ENCODE peak calls at places on chromosomes 7 and 10, in seven cellular contexts. One of them, this sample, is unnamed.

GRCh38 chr7:44307301-44307900 is 18.0 kb downstream of the CAMK2B start:
- DNase-seq in GM12865: peak
- DNase-seq in epithelial cell of proximal tubule: peak
- DNase-seq in dorsolateral prefrontal cortex: no peak
- DNase-seq in cardiac fibroblast: peak
- DNase-seq in PC-3: peak
- DNase-seq in IMR-90: peak
- DNase-seq in this sample: peak

GRCh38 chr7:119482209-119482608 is 790.8 kb upstream of the KCND2 start:
- DNase-seq in cardiac fibroblast: peak
- DNase-seq in GM12865: peak
- DNase-seq in IMR-90: no peak
- DNase-seq in PC-3: peak
- DNase-seq in dorsolateral prefrontal cortex: no peak
- DNase-seq in epithelial cell of proximal tubule: no peak
- DNase-seq in this sample: no peak

GRCh38 chr10:127303105-127303504 is 106.7 kb upstream of the INSYN2A start:
- DNase-seq in dorsolateral prefrontal cortex: no peak
- DNase-seq in IMR-90: no peak
- DNase-seq in cardiac fibroblast: no peak
- DNase-seq in GM12865: no peak
- DNase-seq in epithelial cell of proximal tubule: no peak
- DNase-seq in PC-3: peak
- DNase-seq in this sample: no peak

GRCh38 chr7:9453521-9453920 is 1020.1 kb downstream of the NXPH1 start:
- DNase-seq in epithelial cell of proximal tubule: no peak
- DNase-seq in cardiac fibroblast: no peak
- DNase-seq in PC-3: no peak
- DNase-seq in IMR-90: no peak
- DNase-seq in GM12865: no peak
- DNase-seq in dorsolateral prefrontal cortex: no peak
- DNase-seq in this sample: no peak

GRCh38 chr7:129855234-129855673 is 97.5 kb downstream of the UBE2H start:
- DNase-seq in epithelial cell of proximal tubule: no peak
- DNase-seq in dorsolateral prefrontal cortex: no peak
- DNase-seq in IMR-90: peak
- DNase-seq in cardiac fibroblast: peak
- DNase-seq in PC-3: peak
- DNase-seq in GM12865: no peak
- DNase-seq in this sample: no peak

GRCh38 chr10:50992972-50993766 is 81.1 kb upstream of the PRKG1 start:
- DNase-seq in epithelial cell of proximal tubule: no peak
- DNase-seq in IMR-90: peak
- DNase-seq in PC-3: peak
- DNase-seq in GM12865: no peak
- DNase-seq in cardiac fibroblast: peak
- DNase-seq in dorsolateral prefrontal cortex: no peak
- DNase-seq in this sample: no peak

GRCh38 chr10:15485684-15486316 is 114.7 kb upstream of the FAM171A1 start:
- DNase-seq in epithelial cell of proximal tubule: no peak
- DNase-seq in GM12865: no peak
- DNase-seq in dorsolateral prefrontal cortex: no peak
- DNase-seq in IMR-90: no peak
- DNase-seq in PC-3: no peak
- DNase-seq in cardiac fibroblast: peak
- DNase-seq in this sample: no peak

GRCh38 chr10:83164134-83164533 is 975.2 kb upstream of the GHITM start:
- DNase-seq in GM12865: no peak
- DNase-seq in PC-3: no peak
- DNase-seq in IMR-90: no peak
- DNase-seq in cardiac fibroblast: no peak
- DNase-seq in epithelial cell of proximal tubule: no peak
- DNase-seq in dorsolateral prefrontal cortex: no peak
- DNase-seq in this sample: no peak

GRCh38 chr10:7258948-7259523 is 151.8 kb downstream of the SFMBT2 start:
- DNase-seq in cardiac fibroblast: no peak
- DNase-seq in GM12865: peak
- DNase-seq in IMR-90: no peak
- DNase-seq in PC-3: no peak
- DNase-seq in dorsolateral prefrontal cortex: no peak
- DNase-seq in epithelial cell of proximal tubule: no peak
- DNase-seq in this sample: no peak

GRCh38 chr10:18713077-18713476 is 53.8 kb downstream of the ARL5B start:
- DNase-seq in GM12865: no peak
- DNase-seq in cardiac fibroblast: peak
- DNase-seq in IMR-90: peak
- DNase-seq in epithelial cell of proximal tubule: peak
- DNase-seq in PC-3: peak
- DNase-seq in dorsolateral prefrontal cortex: no peak
- DNase-seq in this sample: peak

GRCh38 chr10:784377-784758 is 94.9 kb upstream of the DIP2C start:
- DNase-seq in dorsolateral prefrontal cortex: no peak
- DNase-seq in PC-3: no peak
- DNase-seq in GM12865: no peak
- DNase-seq in epithelial cell of proximal tubule: no peak
- DNase-seq in IMR-90: no peak
- DNase-seq in cardiac fibroblast: no peak
- DNase-seq in this sample: no peak

GRCh38 chr7:50314778-50315177 is 10.3 kb downstream of the IKZF1 start:
- DNase-seq in cardiac fibroblast: no peak
- DNase-seq in GM12865: no peak
- DNase-seq in dorsolateral prefrontal cortex: no peak
- DNase-seq in IMR-90: no peak
- DNase-seq in PC-3: no peak
- DNase-seq in epithelial cell of proximal tubule: no peak
- DNase-seq in this sample: no peak

GRCh38 chr7:114426824-114427223 is 12.2 kb downstream of the FOXP2 start:
- DNase-seq in cardiac fibroblast: peak
- DNase-seq in dorsolateral prefrontal cortex: no peak
- DNase-seq in GM12865: peak
- DNase-seq in PC-3: peak
- DNase-seq in epithelial cell of proximal tubule: no peak
- DNase-seq in IMR-90: peak
- DNase-seq in this sample: no peak

GRCh38 chr10:13587367-13587766 is 602 bp downstream of the PRPF18 start:
- DNase-seq in epithelial cell of proximal tubule: no peak
- DNase-seq in dorsolateral prefrontal cortex: no peak
- DNase-seq in PC-3: no peak
- DNase-seq in GM12865: peak
- DNase-seq in cardiac fibroblast: peak
- DNase-seq in IMR-90: no peak
- DNase-seq in this sample: no peak

GRCh38 chr10:8556321-8556720 is 501.8 kb downstream of the GATA3 start:
- DNase-seq in PC-3: no peak
- DNase-seq in cardiac fibroblast: no peak
- DNase-seq in epithelial cell of proximal tubule: no peak
- DNase-seq in dorsolateral prefrontal cortex: no peak
- DNase-seq in GM12865: no peak
- DNase-seq in IMR-90: no peak
- DNase-seq in this sample: no peak

GRCh38 chr10:34150103-34150502 is 665.0 kb downstream of the PARD3 start:
- DNase-seq in dorsolateral prefrontal cortex: no peak
- DNase-seq in cardiac fibroblast: no peak
- DNase-seq in IMR-90: no peak
- DNase-seq in epithelial cell of proximal tubule: no peak
- DNase-seq in PC-3: no peak
- DNase-seq in GM12865: no peak
- DNase-seq in this sample: no peak

GRCh38 chr10:86670876-86671275 is 2.6 kb downstream of the LDB3 start:
- DNase-seq in PC-3: no peak
- DNase-seq in GM12865: no peak
- DNase-seq in cardiac fibroblast: no peak
- DNase-seq in IMR-90: no peak
- DNase-seq in epithelial cell of proximal tubule: no peak
- DNase-seq in dorsolateral prefrontal cortex: no peak
- DNase-seq in this sample: no peak
- H3K4me3 ChIP-seq in PC-3: no peak
- H3K4me3 ChIP-seq in GM12865: no peak
- H3K4me3 ChIP-seq in cardiac fibroblast: no peak
- H3K4me3 ChIP-seq in IMR-90: no peak
- H3K4me3 ChIP-seq in epithelial cell of proximal tubule: no peak
- H3K4me3 ChIP-seq in dorsolateral prefrontal cortex: peak
- H3K4me3 ChIP-seq in this sample: no peak

DNA sequence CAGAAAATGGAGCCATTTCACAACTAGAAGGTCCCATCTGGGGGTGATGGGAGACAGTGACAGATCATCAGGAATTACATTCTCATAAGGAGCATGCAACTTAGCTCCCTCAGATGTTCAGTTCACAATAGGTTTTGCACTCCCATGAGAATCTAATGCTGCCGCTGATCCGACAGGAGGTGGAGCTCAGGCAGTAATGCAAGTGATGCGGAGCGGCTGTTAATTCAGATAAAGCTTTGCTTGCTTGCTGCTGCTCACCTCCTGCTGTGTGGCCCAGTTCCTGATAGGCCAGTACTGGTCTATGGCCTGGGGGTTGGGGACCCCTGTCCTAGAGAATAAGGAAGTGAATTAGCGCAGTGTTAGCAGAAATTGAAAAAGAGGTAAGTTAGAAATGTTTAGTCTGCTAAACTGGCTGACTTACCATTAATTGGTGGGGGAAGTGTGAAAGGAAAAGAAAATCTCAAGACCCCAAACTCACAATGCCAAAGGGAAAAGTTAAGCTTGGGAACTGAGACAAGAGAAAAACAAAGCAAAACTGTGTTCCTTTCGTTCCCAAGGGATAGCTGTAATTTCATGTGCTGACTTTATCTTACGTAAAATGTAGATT is 76.4 kb downstream of the LYZL2 start:
- DNase-seq in dorsolateral prefrontal cortex: no peak
- DNase-seq in cardiac fibroblast: peak
- DNase-seq in IMR-90: no peak
- DNase-seq in GM12865: no peak
- DNase-seq in PC-3: no peak
- DNase-seq in epithelial cell of proximal tubule: no peak
- DNase-seq in this sample: no peak
- H3K4me3 ChIP-seq in dorsolateral prefrontal cortex: no peak
- H3K4me3 ChIP-seq in cardiac fibroblast: no peak
- H3K4me3 ChIP-seq in IMR-90: no peak
- H3K4me3 ChIP-seq in GM12865: no peak
- H3K4me3 ChIP-seq in PC-3: no peak
- H3K4me3 ChIP-seq in epithelial cell of proximal tubule: no peak
- H3K4me3 ChIP-seq in this sample: no peak

GRCh38 chr10:11823122-11823988 is at the start of gene PROSER2:
- DNase-seq in cardiac fibroblast: peak
- DNase-seq in GM12865: peak
- DNase-seq in IMR-90: peak
- DNase-seq in PC-3: peak
- DNase-seq in epithelial cell of proximal tubule: no peak
- DNase-seq in dorsolateral prefrontal cortex: no peak
- DNase-seq in this sample: no peak
- H3K4me3 ChIP-seq in cardiac fibroblast: peak
- H3K4me3 ChIP-seq in GM12865: peak
- H3K4me3 ChIP-seq in IMR-90: peak
- H3K4me3 ChIP-seq in PC-3: peak
- H3K4me3 ChIP-seq in epithelial cell of proximal tubule: peak
- H3K4me3 ChIP-seq in dorsolateral prefrontal cortex: peak
- H3K4me3 ChIP-seq in this sample: peak

GRCh38 chr7:107993879-107994278 is 9.1 kb downstream of the LAMB1 start:
- DNase-seq in cardiac fibroblast: no peak
- DNase-seq in PC-3: no peak
- DNase-seq in dorsolateral prefrontal cortex: no peak
- DNase-seq in epithelial cell of proximal tubule: no peak
- DNase-seq in IMR-90: peak
- DNase-seq in GM12865: no peak
- DNase-seq in this sample: no peak
- H3K4me3 ChIP-seq in cardiac fibroblast: no peak
- H3K4me3 ChIP-seq in PC-3: no peak
- H3K4me3 ChIP-seq in dorsolateral prefrontal cortex: no peak
- H3K4me3 ChIP-seq in epithelial cell of proximal tubule: no peak
- H3K4me3 ChIP-seq in IMR-90: no peak
- H3K4me3 ChIP-seq in GM12865: no peak
- H3K4me3 ChIP-seq in this sample: no peak

GRCh38 chr10:114044251-114045070 is 795 bp downstream of the ADRB1 start:
- DNase-seq in GM12865: no peak
- DNase-seq in cardiac fibroblast: no peak
- DNase-seq in epithelial cell of proximal tubule: no peak
- DNase-seq in PC-3: no peak
- DNase-seq in dorsolateral prefrontal cortex: no peak
- DNase-seq in IMR-90: no peak
- DNase-seq in this sample: no peak

GRCh38 chr10:114045071-114045737 is 1.5 kb downstream of the ADRB1 start:
- DNase-seq in epithelial cell of proximal tubule: no peak
- DNase-seq in cardiac fibroblast: no peak
- DNase-seq in GM12865: peak
- DNase-seq in dorsolateral prefrontal cortex: no peak
- DNase-seq in IMR-90: no peak
- DNase-seq in PC-3: peak
- DNase-seq in this sample: no peak

GRCh38 chr10:114043532-114044250 is at the start of gene ADRB1:
- DNase-seq in GM12865: peak
- DNase-seq in epithelial cell of proximal tubule: no peak
- DNase-seq in dorsolateral prefrontal cortex: peak
- DNase-seq in IMR-90: peak
- DNase-seq in cardiac fibroblast: peak
- DNase-seq in PC-3: peak
- DNase-seq in this sample: no peak

GRCh38 chr10:114041166-114041565 is 2.5 kb upstream of the ADRB1 start:
- DNase-seq in epithelial cell of proximal tubule: no peak
- DNase-seq in cardiac fibroblast: no peak
- DNase-seq in dorsolateral prefrontal cortex: no peak
- DNase-seq in IMR-90: no peak
- DNase-seq in GM12865: no peak
- DNase-seq in PC-3: no peak
- DNase-seq in this sample: no peak

DNA sequence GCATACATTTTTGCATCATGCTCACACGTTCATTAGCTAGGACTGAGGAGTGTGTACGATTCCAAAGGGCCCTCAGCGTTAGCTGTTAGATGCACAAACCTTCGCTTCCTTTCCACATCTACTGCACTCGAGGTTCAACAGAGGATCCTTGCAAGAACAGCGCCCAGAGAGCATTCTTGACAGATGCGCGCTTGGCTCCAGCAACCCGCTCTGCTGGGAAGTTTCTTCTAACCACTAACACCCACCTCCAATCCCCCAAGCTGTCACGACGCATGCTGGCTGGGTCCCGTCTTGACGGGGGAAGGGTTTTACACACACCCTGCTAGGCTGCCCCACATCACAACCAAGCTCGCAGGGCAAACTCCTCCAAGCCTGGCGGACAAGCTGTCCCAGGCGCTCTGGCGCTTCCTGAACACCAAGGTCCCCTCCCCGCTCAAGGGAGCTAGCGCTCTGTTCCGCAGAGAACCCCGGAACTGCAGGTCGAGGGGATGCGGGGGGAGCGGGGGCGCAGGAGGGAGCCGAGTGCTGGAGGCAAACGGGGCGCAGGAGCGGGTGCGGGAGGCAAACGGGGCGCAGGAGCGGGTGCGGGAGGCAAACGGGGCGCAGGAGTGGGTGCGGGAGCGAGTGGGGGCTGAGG is 653 bp upstream of the ADRB1 start:
- DNase-seq in IMR-90: peak
- DNase-seq in epithelial cell of proximal tubule: no peak
- DNase-seq in PC-3: no peak
- DNase-seq in cardiac fibroblast: peak
- DNase-seq in dorsolateral prefrontal cortex: peak
- DNase-seq in GM12865: peak
- DNase-seq in this sample: no peak
- H3K4me3 ChIP-seq in IMR-90: no peak
- H3K4me3 ChIP-seq in epithelial cell of proximal tubule: peak
- H3K4me3 ChIP-seq in PC-3: peak
- H3K4me3 ChIP-seq in cardiac fibroblast: no peak
- H3K4me3 ChIP-seq in dorsolateral prefrontal cortex: peak
- H3K4me3 ChIP-seq in GM12865: peak
- H3K4me3 ChIP-seq in this sample: peak

This sample was measured in kidney epithelial cell.